ENCODE peak calls at places on chromosomes 2 and 18, in ten cellular contexts. R is activated T-cell treated with anti-CD3 and anti-CD28 coated beads for 48 hours; I is activated effector memory CD4-positive, alpha-beta T cell treated with Interleukin-2 at 50 U/mL for 16 hours; V is T1000; H is ELF-1; X is stimulated activated CD8-positive, alpha-beta memory T cell treated with anti-CD3 and anti-CD28 coated beads, Interleukin-15, amount 100 ng/mL, for 24 hours; C is activated T-helper 2 cell treated with anti-CD3 and anti-CD28 coated beads, Interferon-gamma antibody, Interleukin-2, Interleukin-4, amounts not matched to agents 10 μg/mL and 5 μg/mL and 100 μg/mL, durations not matched to agents 14 hours and 24 hours and 36 hours; F is HT-29; N is stimulated activated effector memory CD8-positive, alpha-beta T cell treated with anti-CD3 and anti-CD28 coated beads, Interleukin-12 subunit alpha, Interleukin-12 subunit beta, amount 100 ng/mL, for 72 hours; O is T-helper 9 cell. J is an unnamed sample.

GRCh38 chr18:59898609-59899297 is 1.0 kb upstream of the PMAIP1 start:
- DNase-seq in R (no peak), I (no peak), V (no peak), H (peak), X (no peak), C (no peak), F (no peak), N (no peak), O (no peak), J (no peak)

GRCh38 chr18:45287531-45287930 is 327.7 kb upstream of the SLC14A2 start:
- DNase-seq in R (no peak), I (no peak), V (no peak), H (no peak), X (no peak), C (no peak), F (no peak), N (no peak), O (no peak), J (no peak)

GRCh38 chr2:118016911-118017310 is 3.0 kb upstream of the CCDC93 start:
- DNase-seq in R (no peak), I (no peak), V (no peak), H (no peak), X (no peak), C (no peak), F (no peak), N (no peak), O (no peak), J (no peak)

GRCh38 chr2:71662665-71663394 is 209.5 kb downstream of the DYSF start:
- DNase-seq in R (no peak), I (no peak), V (no peak), H (no peak), X (no peak), C (no peak), F (no peak), N (no peak), O (no peak), J (no peak)

GRCh38 chr2:172253190-172254052 is 150.7 kb upstream of the DLX2 start:
- DNase-seq in R (peak), I (no peak), V (peak), H (peak), X (no peak), C (peak), F (peak), N (peak), O (peak), J (peak)

GRCh38 chr2:25297738-25298137 is 44.0 kb downstream of the DNMT3A start:
- DNase-seq in R (no peak), I (no peak), V (no peak), H (peak), X (no peak), C (no peak), F (no peak), N (no peak), O (no peak), J (no peak)

GRCh38 chr2:176081993-176082884 is 1.5 kb downstream of the EVX2 start:
- DNase-seq in R (no peak), I (no peak), V (no peak), H (peak), X (no peak), C (no peak), F (no peak), N (no peak), O (no peak), J (no peak)

GRCh38 chr18:35581555-35582309 is at the start of gene GALNT1:
- DNase-seq in R (no peak), I (no peak), V (no peak), H (peak), X (peak), C (no peak), F (no peak), N (peak), O (no peak), J (peak)

GRCh38 chr18:41783879-41784278 is 171.2 kb upstream of the PIK3C3 start:
- DNase-seq in R (no peak), I (no peak), V (no peak), H (no peak), X (no peak), C (no peak), F (no peak), N (no peak), O (no peak), J (no peak)

GRCh38 chr2:172600644-172601043 is 44.8 kb downstream of the PDK1 start:
- DNase-seq in R (no peak), I (no peak), V (no peak), H (peak), X (no peak), C (no peak), F (no peak), N (no peak), O (no peak), J (no peak)

GRCh38 chr2:143730155-143730949 is 601.1 kb downstream of the ARHGAP15 start:
- DNase-seq in R (no peak), I (no peak), V (no peak), H (no peak), X (no peak), C (no peak), F (no peak), N (peak), O (no peak), J (no peak)

GRCh38 chr2:42796427-42797248 is 4.3 kb upstream of the HAAO start:
- DNase-seq in R (no peak), I (no peak), V (no peak), H (no peak), X (no peak), C (no peak), F (no peak), N (no peak), O (no peak), J (no peak)

GRCh38 chr2:121483021-121483420 is 47.7 kb upstream of the RNU4ATAC start:
- DNase-seq in R (no peak), I (no peak), V (no peak), H (no peak), X (no peak), C (no peak), F (no peak), N (no peak), O (no peak), J (no peak)